ENCODE peak calls at places on chromosomes 3 and 15, in eight cellular contexts. D is stomach, G is MM.1S, M is transverse colon, K is PC-3, N is esophagus squamous epithelium, U is astrocyte, A is lung. O is an unnamed sample.
A peak's percentile ranks its signal among the peaks of the same experiment; 100 is the strongest.

GRCh38 chr3:99901200-99901926 is 83.7 kb downstream of the CMSS1 start:
- DNase-seq in U (peak; percentile 85), D (no peak), M (no peak), N (no peak), K (peak; percentile 98), A (no peak), G (no peak), O (no peak)

GRCh38 chr15:101124731-101125558 is 126.9 kb downstream of the CHSY1 start:
- DNase-seq in K (peak; percentile 80), D (no peak), M (no peak), G (no peak), U (peak; percentile 99), A (no peak), N (no peak), O (no peak)

GRCh38 chr3:52682016-52682415 is 3.7 kb downstream of the PBRM1 start:
- DNase-seq in U (peak; percentile 75), G (no peak), N (no peak), K (peak; percentile 91), M (no peak), A (peak; percentile 39), D (no peak), O (no peak)

GRCh38 chr3:46763178-46763577 is 45.5 kb upstream of the PRSS50 start:
- DNase-seq in D (no peak), U (no peak), M (no peak), N (no peak), A (no peak), G (no peak), K (no peak), O (no peak)

GRCh38 chr15:35448294-35448693 is 97.7 kb downstream of the DPH6 start:
- DNase-seq in G (no peak), D (no peak), K (peak; percentile 68), U (no peak), M (no peak), N (no peak), A (no peak), O (no peak)

GRCh38 chr15:63778800-63779199 is 54.9 kb downstream of the HERC1 start:
- DNase-seq in M (no peak), G (no peak), K (no peak), D (no peak), U (no peak), A (no peak), N (no peak), O (no peak)

GRCh38 chr15:20356444-20357138 is 185.0 kb downstream of the GOLGA6L6 start:
- DNase-seq in G (peak; percentile 83), N (no peak), M (peak; percentile 40), D (peak; percentile 63), K (peak; percentile 91), U (no peak), A (peak; percentile 75), O (peak; percentile 84)

GRCh38 chr3:16448691-16449090 is 64.8 kb downstream of the RFTN1 start:
- DNase-seq in K (peak; percentile 95), U (peak; percentile 98), D (peak; percentile 31), N (no peak), M (peak; percentile 54), A (peak; percentile 46), G (no peak), O (peak; percentile 92)

GRCh38 chr15:71278989-71279756 is 163.9 kb downstream of the THSD4 start:
- DNase-seq in M (peak; percentile 61), D (peak; percentile 90), G (no peak), N (no peak), A (peak; percentile 77), U (peak; percentile 98), K (peak; percentile 95), O (peak; percentile 77)

GRCh38 chr3:140708815-140709214 is 31.0 kb downstream of the TRIM42 start:
- DNase-seq in G (no peak), M (no peak), A (no peak), N (no peak), U (no peak), K (no peak), D (no peak), O (no peak)

GRCh38 chr3:188936597-188937107 is 235.1 kb upstream of the TPRG1 start:
- DNase-seq in G (no peak), N (no peak), U (no peak), M (no peak), K (no peak), A (no peak), D (no peak), O (no peak)

GRCh38 chr15:57440799-57441198 is 64.5 kb downstream of the CGNL1 start:
- DNase-seq in N (no peak), K (no peak), U (peak; percentile 98), D (no peak), M (no peak), A (no peak), G (peak; percentile 39), O (no peak)

GRCh38 chr3:161915283-161915682 is 418.7 kb downstream of the OTOL1 start:
- DNase-seq in D (no peak), U (no peak), G (peak; percentile 36), A (no peak), M (no peak), N (no peak), K (no peak), O (no peak)

GRCh38 chr3:146903927-146904326 is 298.8 kb upstream of the PLSCR5 start:
- DNase-seq in M (no peak), U (no peak), N (no peak), A (no peak), G (no peak), K (no peak), D (no peak), O (no peak)

GRCh38 chr3:50674349-50675178 is at the start of gene DOCK3:
- DNase-seq in D (peak; percentile 69), K (peak; percentile 60), A (no peak), M (peak; percentile 55), N (no peak), U (no peak), G (peak; percentile 79), O (peak; percentile 64)

GRCh38 chr3:197520311-197521276 is 35.2 kb downstream of the BDH1 start:
- DNase-seq in K (peak; percentile 57), G (no peak), M (peak; percentile 88), N (no peak), D (peak; percentile 78), A (peak; percentile 67), U (peak; percentile 72), O (peak; percentile 70)

GRCh38 chr3:179028408-179028807 is 43.2 kb downstream of the ZMAT3 start:
- DNase-seq in M (no peak), D (no peak), U (no peak), K (no peak), A (no peak), G (no peak), N (no peak), O (no peak)

GRCh38 chr3:47491777-47492176 is 16.0 kb upstream of the SCAP start:
- DNase-seq in M (no peak), U (no peak), K (no peak), N (no peak), D (no peak), A (no peak), G (no peak), O (no peak)

DNA sequence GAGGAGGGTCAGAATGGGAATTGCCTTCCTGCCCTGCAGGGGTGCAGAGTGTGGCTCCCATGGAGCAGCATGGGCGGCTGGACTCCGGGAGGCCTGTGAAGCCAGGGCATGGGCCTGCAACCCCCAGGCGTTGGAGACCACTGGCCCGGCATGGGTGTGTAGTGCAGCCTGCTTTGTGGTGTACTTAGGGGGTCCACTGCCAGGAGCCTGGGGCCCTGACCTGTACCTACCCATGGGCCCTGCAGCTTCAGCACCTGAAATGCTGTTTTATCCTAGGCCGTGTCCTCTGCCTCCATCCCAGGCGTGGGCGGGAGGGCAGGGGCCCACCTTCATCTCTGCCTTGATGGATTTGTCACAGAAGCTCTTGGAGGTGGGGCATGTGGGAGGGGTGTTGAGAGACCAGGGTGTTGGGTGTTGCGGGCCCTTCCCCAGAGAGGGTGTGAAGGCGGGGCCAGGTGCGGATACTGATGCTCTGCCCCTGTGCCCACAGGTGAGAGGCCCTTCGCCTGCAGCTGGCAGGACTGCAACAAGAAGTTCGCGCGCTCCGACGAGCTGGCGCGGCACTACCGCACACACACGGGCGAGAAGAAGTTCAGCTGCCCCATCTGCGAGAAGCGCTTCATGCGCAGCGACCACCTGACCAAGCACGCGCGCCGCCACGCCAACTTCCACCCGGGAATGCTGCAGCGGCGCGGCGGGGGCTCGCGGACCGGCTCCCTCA is 45.0 kb downstream of the KLF13 start:
- DNase-seq in D (no peak), U (no peak), A (no peak), M (no peak), G (no peak), K (no peak), N (no peak), O (no peak)
- H3K4me1 ChIP-seq in D (peaks cover 40% of the 10 kb centered on the region), U (peaks cover 6% of the 10 kb centered on the region), A (peaks cover 49% of the 10 kb centered on the region), M (peaks cover 48% of the 10 kb centered on the region), G (peaks cover 24% of the 10 kb centered on the region), K (no peaks in the 10 kb centered on the region), N (peaks cover 35% of the 10 kb centered on the region), O (no peaks in the 10 kb centered on the region)

DNA sequence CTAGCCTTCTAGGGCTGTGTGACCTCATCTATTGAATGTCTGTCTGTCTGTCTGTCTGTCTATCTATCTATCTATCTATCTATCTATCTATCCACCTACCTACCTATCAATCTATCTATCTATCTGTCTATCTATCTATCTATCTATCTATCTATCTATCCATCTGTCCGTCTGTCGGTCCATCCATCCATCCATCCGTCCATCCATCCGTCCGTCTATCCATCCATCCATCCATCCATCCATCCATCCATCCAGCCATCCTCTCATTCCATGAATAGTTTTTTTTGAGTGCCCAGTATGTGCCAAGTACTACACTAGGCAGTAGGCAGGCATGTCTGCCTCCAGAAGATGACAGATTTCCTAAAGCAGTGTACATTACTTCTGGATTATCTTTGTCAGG is 122.5 kb downstream of the FOXB1 start:
- DNase-seq in D (no peak), G (no peak), K (no peak), M (no peak), N (no peak), U (no peak), A (no peak), O (no peak)
- H3K4me1 ChIP-seq in D (no peaks in the 10 kb centered on the region), G (peaks cover 41% of the 10 kb centered on the region), K (no peaks in the 10 kb centered on the region), M (no peaks in the 10 kb centered on the region), N (no peaks in the 10 kb centered on the region), U (peaks cover 10% of the 10 kb centered on the region), A (no peaks in the 10 kb centered on the region), O (no peaks in the 10 kb centered on the region)

DNA sequence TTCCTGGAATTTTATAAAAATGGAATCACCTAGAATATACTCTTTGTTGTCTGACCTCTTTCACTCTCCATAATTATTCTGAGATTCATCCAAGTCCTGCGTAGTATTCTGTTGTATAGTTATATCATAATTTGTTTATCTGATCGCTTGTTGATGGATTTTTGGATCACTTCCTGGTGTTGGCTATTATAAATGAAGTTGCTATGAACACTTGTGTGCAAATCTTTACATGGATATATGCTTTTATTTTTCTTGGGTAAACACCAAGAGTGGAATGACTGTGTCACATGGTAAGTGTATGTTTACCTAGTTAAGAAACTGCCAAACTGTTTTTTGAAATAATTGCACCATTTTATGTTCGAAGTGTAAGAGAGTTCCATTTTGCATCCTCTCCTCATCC is 360.5 kb upstream of the FRG2C start:
- DNase-seq in M (no peak), K (no peak), N (no peak), G (no peak), A (no peak), U (no peak), D (no peak), O (no peak)
- H3K4me1 ChIP-seq in M (no peaks in the 10 kb centered on the region), K (no peaks in the 10 kb centered on the region), N (no peaks in the 10 kb centered on the region), G (no peaks in the 10 kb centered on the region), A (no peaks in the 10 kb centered on the region), U (no peaks in the 10 kb centered on the region), D (no peaks in the 10 kb centered on the region), O (no peaks in the 10 kb centered on the region)

GRCh38 chr3:114417265-114417664 is 123.4 kb downstream of the TIGIT start:
- DNase-seq in K (no peak), A (no peak), D (no peak), M (no peak), U (no peak), G (no peak), N (no peak), O (no peak)
- H3K4me1 ChIP-seq in K (no peaks in the 10 kb centered on the region), A (peaks cover 4% of the 10 kb centered on the region), D (peaks cover 5% of the 10 kb centered on the region), M (peaks cover 6% of the 10 kb centered on the region), U (peaks cover 11% of the 10 kb centered on the region), G (no peaks in the 10 kb centered on the region), N (no peaks in the 10 kb centered on the region), O (peaks cover 3% of the 10 kb centered on the region)

O was measured in aorta.